ENCODE peak calls at places on chromosomes 13 and 19, in four cellular contexts. E is HL-60, N is GM12878, H is K562. V is an unnamed sample.

GRCh38 chr19:1361601-1362384 is 21.9 kb upstream of the NDUFS7 start:
- DNase-seq in E (no peak), N (no peak), H (no peak), V (no peak)

GRCh38 chr13:97327521-97328221 is 105.5 kb downstream of the MBNL2 start:
- DNase-seq in E (no peak), N (no peak), H (peak), V (no peak)

GRCh38 chr19:18949858-18950257 is 8.8 kb upstream of the HOMER3 start:
- DNase-seq in E (no peak), N (no peak), H (no peak), V (no peak)

GRCh38 chr19:49513746-49514118 is 1.3 kb downstream of the FCGRT start:
- DNase-seq in E (no peak), N (no peak), H (no peak), V (no peak)

GRCh38 chr13:69565334-69565733 is 542.3 kb upstream of the ATXN8OS start:
- DNase-seq in E (peak), N (peak), H (peak), V (peak)

GRCh38 chr13:70905035-70905434 is 796.8 kb upstream of the KLHL1 start:
- DNase-seq in E (no peak), N (no peak), H (no peak), V (no peak)

GRCh38 chr19:36423925-36424324 is 5.5 kb upstream of the ZFP82 start:
- DNase-seq in E (no peak), N (no peak), H (no peak), V (no peak)

GRCh38 chr13:43374621-43375020 is 351.2 kb downstream of the DNAJC15 start:
- DNase-seq in E (peak), N (no peak), H (no peak), V (no peak)

GRCh38 chr19:18274303-18274775 is at the start of gene IQCN:
- DNase-seq in E (peak), N (no peak), H (no peak), V (no peak)

GRCh38 chr13:112028481-112028880 is 38.5 kb upstream of the SOX1 start:
- DNase-seq in E (no peak), N (no peak), H (no peak), V (no peak)

GRCh38 chr19:46602392-46603194 is 1.5 kb downstream of the CALM3 start:
- DNase-seq in E (no peak), N (no peak), H (no peak), V (no peak)

GRCh38 chr13:78603240-78603947 is at the start of gene POU4F1:
- DNase-seq in E (peak), N (peak), H (peak), V (peak)

GRCh38 chr13:78372581-78372980 is 230.8 kb downstream of the POU4F1 start:
- DNase-seq in E (peak), N (no peak), H (no peak), V (no peak)

GRCh38 chr19:46904114-46905060 is 43.6 kb downstream of the ARHGAP35 start:
- DNase-seq in E (no peak), N (no peak), H (no peak), V (no peak)

GRCh38 chr19:4577020-4577782 is 17.7 kb upstream of the SEMA6B start:
- DNase-seq in E (no peak), N (no peak), H (peak), V (no peak)

GRCh38 chr19:28264556-28264955 is 948.4 kb downstream of the UQCRFS1 start:
- DNase-seq in E (no peak), N (no peak), H (no peak), V (no peak)

GRCh38 chr13:35283856-35284255 is 192.6 kb downstream of the MAB21L1 start:
- DNase-seq in E (no peak), N (no peak), H (no peak), V (no peak)

GRCh38 chr13:42680748-42681147 is 100.6 kb upstream of the FAM216B start:
- DNase-seq in E (no peak), N (no peak), H (no peak), V (no peak)

GRCh38 chr19:8161135-8161646 is 11.8 kb upstream of the FBN3 start:
- DNase-seq in E (no peak), N (peak), H (peak), V (no peak)

DNA sequence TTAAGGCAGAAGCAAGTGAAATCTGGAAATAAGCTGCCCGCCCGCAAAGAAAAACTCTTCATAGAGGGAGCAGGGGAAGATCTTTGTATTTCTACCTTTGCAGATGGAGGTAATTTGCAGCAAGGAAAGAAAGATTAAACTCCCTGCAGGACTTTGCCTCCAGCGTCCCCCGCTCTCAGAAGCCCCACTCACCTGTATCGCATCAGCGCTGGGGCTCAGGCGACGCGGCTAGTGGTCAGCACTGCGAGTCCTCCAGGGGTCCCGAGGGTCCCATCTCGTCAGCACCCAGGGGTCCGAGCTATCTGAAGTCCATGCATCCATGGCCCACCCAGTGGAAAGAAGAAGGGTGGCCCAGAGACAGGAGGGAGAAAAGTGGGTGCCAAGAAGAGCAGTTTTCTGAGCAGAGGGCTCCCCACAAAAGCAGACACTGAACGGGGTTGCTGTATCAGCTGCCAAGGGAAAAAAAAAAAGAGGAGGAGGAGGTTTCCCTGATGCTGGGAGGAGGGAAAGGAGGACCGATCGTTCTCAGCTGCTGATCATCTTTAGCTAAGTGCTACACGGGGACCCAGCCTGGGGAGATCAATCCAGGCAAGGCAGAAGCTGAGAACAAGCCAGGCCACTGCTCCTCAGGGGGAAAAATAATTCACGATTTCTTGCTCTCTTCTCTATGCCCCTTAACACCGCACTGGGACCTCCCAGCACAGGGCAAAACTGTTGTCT is 117.6 kb upstream of the CACNA1A start:
- DNase-seq in E (no peak), N (no peak), H (no peak), V (no peak)
- TF ChIP-seq SPI1 in E (no peak), N (no peak), H (no peak), V (no peak)

GRCh38 chr13:27466513-27466912 is 16.1 kb upstream of the MTIF3 start:
- DNase-seq in E (no peak), N (no peak), H (no peak), V (no peak)

GRCh38 chr13:27470042-27470830 is 19.9 kb upstream of the MTIF3 start:
- DNase-seq in E (no peak), N (no peak), H (no peak), V (no peak)

GRCh38 chr13:27461940-27462584 is 11.7 kb upstream of the MTIF3 start:
- DNase-seq in E (no peak), N (no peak), H (no peak), V (no peak)

GRCh38 chr13:27463500-27463899 is 13.1 kb upstream of the MTIF3 start:
- DNase-seq in E (no peak), N (no peak), H (no peak), V (no peak)

DNA sequence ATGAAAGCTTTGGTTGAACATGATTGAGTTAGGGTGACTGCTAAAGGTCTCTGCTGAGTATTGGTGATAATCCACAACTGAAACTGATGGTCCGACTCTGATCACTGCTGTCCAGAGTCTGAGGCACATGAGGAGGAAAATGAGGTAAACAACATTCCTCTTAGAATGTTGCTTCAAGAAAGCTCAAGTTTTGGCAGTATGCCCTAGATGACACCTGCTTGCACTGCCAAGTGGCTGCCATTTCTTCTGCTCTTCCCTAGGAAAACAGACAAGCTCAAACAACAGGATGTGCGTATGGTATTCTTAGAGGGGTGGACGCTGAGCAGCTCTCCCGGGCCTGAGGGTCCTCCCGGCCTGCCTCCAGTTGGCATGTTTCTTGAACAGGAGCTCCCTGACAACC is 15.2 kb upstream of the MTIF3 start:
- DNase-seq in E (no peak), N (no peak), H (no peak), V (no peak)
- TF ChIP-seq SPI1 in E (no peak), N (no peak), H (no peak), V (no peak)

DNA sequence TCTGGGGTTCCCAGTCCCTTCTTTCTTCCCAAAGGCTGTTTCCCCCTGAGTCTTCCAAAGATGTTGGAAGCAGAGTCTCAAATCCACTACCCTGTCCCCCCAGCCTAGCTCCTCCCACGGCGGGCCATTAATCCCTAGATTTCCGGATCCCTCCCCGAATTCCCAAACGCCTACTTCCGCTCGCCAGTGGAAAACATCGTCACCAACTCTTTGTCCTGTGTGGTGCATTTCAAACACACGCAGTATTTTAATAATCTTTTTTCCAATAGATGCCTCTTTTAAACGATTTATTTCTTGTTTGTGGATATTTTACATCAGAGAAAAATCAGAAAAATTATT is 610 bp downstream of the ZNF791 start:
- DNase-seq in E (no peak), N (no peak), H (peak), V (no peak)
- TF ChIP-seq SPI1 in E (no peak), N (no peak), H (peak), V (no peak)

GRCh38 chr19:21483589-21484170 is 21.7 kb upstream of the ZNF429 start:
- DNase-seq in E (peak), N (no peak), H (peak), V (peak)
- TF ChIP-seq SPI1 in E (no peak), N (no peak), H (no peak), V (no peak)

GRCh38 chr19:33580645-33581037 is 41.1 kb upstream of the CHST8 start:
- DNase-seq in E (no peak), N (no peak), H (no peak), V (no peak)

GRCh38 chr19:33578697-33579096 is 43.1 kb upstream of the CHST8 start:
- DNase-seq in E (no peak), N (no peak), H (no peak), V (no peak)

GRCh38 chr19:33577947-33578346 is 43.8 kb upstream of the CHST8 start:
- DNase-seq in E (no peak), N (no peak), H (no peak), V (no peak)

GRCh38 chr19:33574824-33575223 is 46.9 kb upstream of the CHST8 start:
- DNase-seq in E (no peak), N (no peak), H (no peak), V (no peak)

GRCh38 chr19:33580026-33580644 is 41.6 kb upstream of the CHST8 start:
- DNase-seq in E (no peak), N (no peak), H (no peak), V (no peak)
- TF ChIP-seq SPI1 in E (no peak), N (no peak), H (no peak), V (no peak)